ENCODE peak calls at places on chromosomes 5 and 9, in nine cellular contexts. D is prostate gland, L is testis, Y is thyroid gland, R is IMR-90, A is body of pancreas, O is breast epithelium, C is adrenal gland, Q is A549. K is an unnamed sample. For H3K4me1, the result is how much of the 10 kb centered on the place peaks cover.

GRCh38 chr5:109688647-109688998 is 1.1 kb upstream of the MAN2A1 start:
- DNase-seq in D (no peak), L (no peak), Y (no peak), R (peak), A (peak), O (no peak), C (no peak), Q (no peak), K (no peak)

GRCh38 chr9:14441976-14442651 is 128.2 kb upstream of the NFIB start:
- DNase-seq in D (no peak), L (peak), Y (no peak), R (peak), A (no peak), O (no peak), C (peak), Q (peak), K (no peak)

GRCh38 chr5:39740404-39740803 is 315.6 kb upstream of the DAB2 start:
- DNase-seq in D (no peak), L (no peak), Y (no peak), R (no peak), A (no peak), O (no peak), C (no peak), Q (no peak), K (no peak)

GRCh38 chr9:128249914-128250838 is 25.6 kb downstream of the GOLGA2 start:
- DNase-seq in D (peak), L (peak), Y (peak), R (peak), A (peak), O (peak), C (peak), Q (peak), K (peak)

GRCh38 chr5:146904890-146905289 is 26.3 kb upstream of the PPP2R2B start:
- DNase-seq in D (no peak), L (no peak), Y (no peak), R (no peak), A (no peak), O (no peak), C (no peak), Q (no peak), K (no peak)

GRCh38 chr9:88502552-88503034 is 32.4 kb upstream of the NXNL2 start:
- DNase-seq in D (no peak), L (no peak), Y (no peak), R (no peak), A (no peak), O (no peak), C (no peak), Q (no peak), K (no peak)

GRCh38 chr5:123001801-123002200 is 34.7 kb downstream of the PPIC start:
- DNase-seq in D (no peak), L (no peak), Y (no peak), R (no peak), A (no peak), O (no peak), C (no peak), Q (no peak), K (no peak)

GRCh38 chr5:157352756-157353340 is 86.9 kb downstream of the CYFIP2 start:
- DNase-seq in D (no peak), L (no peak), Y (no peak), R (no peak), A (no peak), O (no peak), C (no peak), Q (no peak), K (no peak)

GRCh38 chr9:111598730-111599091 is 736 bp downstream of the PTGR1 start:
- DNase-seq in D (peak), L (peak), Y (peak), R (peak), A (peak), O (no peak), C (peak), Q (no peak), K (no peak)

GRCh38 chr5:113487779-113488644 is at the start of gene MCC:
- DNase-seq in D (peak), L (peak), Y (peak), R (peak), A (peak), O (peak), C (peak), Q (peak), K (peak)

DNA sequence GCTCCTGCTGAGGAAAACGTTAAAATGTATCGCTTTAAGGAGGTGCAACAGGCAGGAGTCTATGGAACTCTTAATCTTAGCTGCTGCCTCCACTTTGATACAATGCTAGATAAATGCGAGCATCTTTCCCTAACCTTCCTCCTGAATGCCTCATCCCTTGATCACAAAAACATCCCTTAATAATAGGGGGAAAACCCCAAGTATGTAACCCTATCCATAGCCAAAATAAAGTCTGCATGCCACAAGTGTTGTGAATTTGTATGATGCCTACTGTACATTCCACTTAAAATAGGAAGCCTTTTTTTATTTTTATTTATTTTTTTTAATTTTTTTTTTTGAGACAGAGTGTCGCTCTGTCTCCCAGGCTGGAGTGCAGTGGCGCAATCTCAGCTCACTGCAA is 206.9 kb downstream of the AOPEP start:
- DNase-seq in D (no peak), L (no peak), Y (no peak), R (peak), A (no peak), O (no peak), C (no peak), Q (no peak), K (no peak)
- H3K4me1 ChIP-seq in D (under half), L (under half), Y (under half), R (under half), A (under half), O (under half), C (under half), Q (half or more), K (under half)

GRCh38 chr5:150082364-150082763 is 4.0 kb downstream of the CSF1R start:
- DNase-seq in D (no peak), L (peak), Y (no peak), R (no peak), A (no peak), O (no peak), C (no peak), Q (no peak), K (no peak)
- H3K27ac ChIP-seq in D (no peak), L (no peak), Y (no peak), R (no peak), A (peak), O (no peak), C (peak), Q (no peak), K (no peak)

GRCh38 chr5:173055722-173055982 is 500 bp upstream of the CREBRF start:
- DNase-seq in D (no peak), L (no peak), Y (no peak), R (no peak), A (no peak), O (no peak), C (no peak), Q (no peak), K (no peak)

GRCh38 chr5:173056783-173057061 is 570 bp downstream of the CREBRF start:
- DNase-seq in D (no peak), L (no peak), Y (no peak), R (no peak), A (no peak), O (no peak), C (no peak), Q (no peak), K (no peak)

GRCh38 chr5:173055042-173055721 is 970 bp upstream of the CREBRF start:
- DNase-seq in D (no peak), L (no peak), Y (no peak), R (no peak), A (no peak), O (no peak), C (no peak), Q (no peak), K (no peak)

GRCh38 chr5:173055983-173056782 is at the start of gene CREBRF:
- DNase-seq in D (peak), L (peak), Y (peak), R (peak), A (peak), O (peak), C (peak), Q (peak), K (peak)

GRCh38 chr5:173057062-173057924 is 1.1 kb downstream of the CREBRF start:
- DNase-seq in D (peak), L (peak), Y (peak), R (peak), A (peak), O (peak), C (peak), Q (peak), K (peak)
- TF ChIP-seq POLR2A in D (no peak), L (peak), Y (no peak), R (peak), A (no peak), O (peak), C (peak), Q (peak), K (peak)

DNA sequence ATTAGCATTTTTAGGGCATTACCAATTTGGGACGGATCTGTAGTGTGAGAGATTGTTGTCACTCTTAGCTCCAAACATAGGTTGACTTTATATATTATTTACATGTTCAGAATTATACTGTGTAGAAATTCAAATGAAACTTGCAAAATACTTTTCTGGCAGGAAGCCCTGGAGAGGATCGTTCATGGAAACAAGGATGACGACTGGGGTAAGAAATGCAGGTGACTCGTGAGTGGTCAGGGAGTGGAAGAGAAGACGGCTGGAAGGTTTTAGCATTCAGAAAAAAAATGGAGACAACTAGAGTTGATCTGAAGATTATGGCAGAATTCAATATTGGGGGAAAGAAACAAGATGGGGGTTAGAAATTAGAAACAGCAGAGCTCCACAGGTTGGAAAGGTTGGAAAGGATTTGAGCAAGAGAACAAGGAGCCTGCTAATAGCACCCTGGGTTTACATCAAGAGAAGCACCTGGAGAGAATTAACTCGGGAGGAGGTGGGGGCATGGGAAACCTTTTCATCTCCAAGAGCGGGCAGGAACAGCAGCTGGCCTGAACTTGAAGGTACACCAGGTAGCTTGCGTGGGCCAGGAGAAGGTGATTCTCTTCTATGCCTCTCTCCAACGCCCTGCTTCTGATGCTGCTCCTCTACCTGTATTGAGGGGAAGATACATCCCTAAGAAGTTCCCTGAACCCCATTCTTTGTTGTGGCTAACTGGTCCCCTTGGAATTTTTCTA is 37.0 kb upstream of the GLRX start:
- DNase-seq in D (no peak), L (no peak), Y (no peak), R (no peak), A (no peak), O (no peak), C (peak), Q (peak), K (peak)
- H3K4me1 ChIP-seq in D (under half), L (under half), Y (half or more), R (under half), A (half or more), O (under half), C (under half), Q (half or more), K (under half)

DNA sequence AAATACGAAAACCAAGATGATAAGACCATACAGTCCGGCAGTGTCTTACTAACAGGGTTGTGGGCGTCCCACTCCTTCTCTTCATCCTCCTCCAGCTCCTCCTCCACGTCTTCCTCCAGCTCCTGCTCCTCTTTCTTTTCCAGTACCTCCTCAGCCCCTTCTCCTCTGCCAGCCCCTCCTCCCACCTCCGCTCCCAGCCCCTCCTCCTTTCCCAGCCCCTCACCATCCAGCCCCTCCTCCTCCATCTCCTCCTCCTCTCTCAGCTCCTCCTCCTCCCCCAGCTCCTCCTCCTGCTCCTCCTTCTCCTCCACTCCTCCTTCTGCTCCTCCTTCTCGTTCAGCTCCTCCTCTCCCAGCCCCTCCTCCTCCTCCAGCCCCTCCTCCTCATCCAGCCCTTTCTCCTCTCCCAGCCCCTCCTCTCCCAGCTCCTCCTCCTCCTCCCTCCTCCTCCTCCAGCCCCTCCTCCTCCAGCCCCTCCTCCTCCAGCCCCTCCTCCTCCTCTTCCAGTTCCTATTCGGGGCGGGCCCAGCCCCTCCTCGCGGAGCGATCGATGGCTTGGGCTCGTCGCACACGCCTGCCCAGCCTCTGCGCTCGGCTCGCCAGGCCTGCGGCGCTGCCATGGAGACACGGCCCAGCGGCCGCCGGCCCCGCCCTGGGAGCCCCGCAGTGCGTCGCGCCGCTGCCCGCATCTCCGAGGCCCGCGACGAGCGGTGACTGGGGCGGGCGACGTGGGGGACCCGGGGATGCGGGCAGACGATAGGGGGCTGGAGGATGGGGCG is at the start of gene BRD3OS:
- DNase-seq in D (peak), L (peak), Y (peak), R (peak), A (peak), O (peak), C (peak), Q (peak), K (peak)
- H3K27ac ChIP-seq in D (peak), L (peak), Y (peak), R (peak), A (peak), O (peak), C (no peak), Q (peak), K (no peak)

GRCh38 chr5:98773464-98774191 is at the start of gene RGMB:
- DNase-seq in D (peak), L (peak), Y (peak), R (peak), A (peak), O (peak), C (peak), Q (peak), K (peak)
- TF ChIP-seq POLR2A in D (peak), L (peak), Y (peak), R (peak), A (peak), O (peak), C (peak), Q (peak), K (peak)